ENCODE peak calls at places on chromosome 18, in four cellular contexts. A, L, W and P are unnamed samples.

GRCh38 chr18:49055787-49056186 is 105.0 kb upstream of the SMAD7 start:
- DNase-seq in A (no peak), L (peak), W (no peak), P (no peak)

GRCh38 chr18:36629095-36629604 is 199.7 kb downstream of the TPGS2 start:
- DNase-seq in A (no peak), L (no peak), W (no peak), P (no peak)

GRCh38 chr18:8559612-8560011 is 49.6 kb upstream of the RAB12 start:
- DNase-seq in A (no peak), L (no peak), W (no peak), P (no peak)

GRCh38 chr18:26524952-26525351 is 23.4 kb downstream of the KCTD1 start:
- DNase-seq in A (no peak), L (no peak), W (no peak), P (no peak)

GRCh38 chr18:35130236-35130635 is 89.0 kb downstream of the MAPRE2 start:
- DNase-seq in A (no peak), L (no peak), W (no peak), P (no peak)

GRCh38 chr18:77392323-77392722 is 142.7 kb downstream of the GALR1 start:
- DNase-seq in A (no peak), L (no peak), W (no peak), P (no peak)

GRCh38 chr18:24985616-24986015 is 366.4 kb downstream of the ZNF521 start:
- DNase-seq in A (no peak), L (no peak), W (no peak), P (no peak)

GRCh38 chr18:48923746-48924580 is 26.8 kb downstream of the SMAD7 start:
- DNase-seq in A (no peak), L (peak), W (no peak), P (no peak)

GRCh38 chr18:35189510-35189909 is 51.3 kb upstream of the ZNF397 start:
- DNase-seq in A (no peak), L (no peak), W (no peak), P (no peak)

GRCh38 chr18:44802508-44802907 is 121.8 kb downstream of the SETBP1 start:
- DNase-seq in A (no peak), L (peak), W (no peak), P (no peak)

GRCh38 chr18:75638597-75639467 is 211.3 kb upstream of the SMIM21 start:
- DNase-seq in A (no peak), L (peak), W (no peak), P (no peak)

GRCh38 chr18:29488617-29489016 is 1311.7 kb upstream of the CDH2 start:
- DNase-seq in A (no peak), L (peak), W (no peak), P (no peak)

GRCh38 chr18:8329186-8329771 is 280.0 kb upstream of the RAB12 start:
- DNase-seq in A (no peak), L (peak), W (no peak), P (no peak)

GRCh38 chr18:7177131-7177744 is 53.7 kb upstream of the LRRC30 start:
- DNase-seq in A (peak), L (peak), W (no peak), P (no peak)

GRCh38 chr18:75167759-75168211 is 41.2 kb downstream of the PTGR3 start:
- DNase-seq in A (no peak), L (no peak), W (no peak), P (no peak)

GRCh38 chr18:12838178-12838634 is 45.8 kb downstream of the PTPN2 start:
- DNase-seq in A (no peak), L (peak), W (no peak), P (no peak)

GRCh38 chr18:78430171-78430857 is 549.3 kb upstream of the SALL3 start:
- DNase-seq in A (no peak), L (no peak), W (no peak), P (no peak)